ENCODE peak calls at places on chromosomes 5 and 9, in nine cellular contexts. N, W, T, O, J, B, Q, I and V are unnamed samples.

GRCh38 chr9:113943112-113944009 is 67.3 kb downstream of the ZNF618 start:
- DNase-seq in N (no peak), W (no peak), T (no peak), O (no peak), J (no peak), B (peak; percentile 71), Q (no peak), I (no peak), V (no peak)

GRCh38 chr5:98570661-98571181 is 202.7 kb upstream of the RGMB start:
- DNase-seq in N (no peak), W (no peak), T (no peak), O (peak; percentile 84), J (no peak), B (no peak), Q (no peak), I (no peak), V (no peak)

GRCh38 chr5:81552844-81553569 is 159.1 kb upstream of the ACOT12 start:
- DNase-seq in N (no peak), W (no peak), T (no peak), O (peak; percentile 4), J (peak; percentile 40), B (no peak), Q (no peak), I (no peak), V (no peak)

GRCh38 chr5:73722224-73722623 is 96.2 kb downstream of the ARHGEF28 start:
- DNase-seq in N (no peak), W (no peak), T (no peak), O (peak; percentile 60), J (no peak), B (no peak), Q (no peak), I (no peak), V (no peak)

GRCh38 chr9:94086468-94086867 is 2.2 kb downstream of the PTPDC1 start:
- DNase-seq in N (no peak), W (no peak), T (no peak), O (peak; percentile 72), J (peak; percentile 31), B (no peak), Q (no peak), I (no peak), V (no peak)

GRCh38 chr5:72353046-72353445 is 32.9 kb downstream of the PTCD2 start:
- DNase-seq in N (no peak), W (no peak), T (no peak), O (peak; percentile 95), J (no peak), B (no peak), Q (no peak), I (no peak), V (no peak)

GRCh38 chr5:92634883-92635282 is 946.1 kb downstream of the NR2F1-AS1 start:
- DNase-seq in N (no peak), W (no peak), T (no peak), O (no peak), J (no peak), B (no peak), Q (no peak), I (no peak), V (no peak)

GRCh38 chr5:135134686-135135381 is 100.8 kb upstream of the PITX1 start:
- DNase-seq in N (no peak), W (no peak), T (no peak), O (no peak), J (no peak), B (no peak), Q (no peak), I (no peak), V (no peak)

GRCh38 chr5:74017786-74018211 is 391.8 kb downstream of the ARHGEF28 start:
- DNase-seq in N (no peak), W (no peak), T (no peak), O (peak; percentile 47), J (peak; percentile 73), B (no peak), Q (no peak), I (no peak), V (peak; percentile 54)

GRCh38 chr5:159631001-159631400 is 285.3 kb upstream of the ADRA1B start:
- DNase-seq in N (no peak), W (no peak), T (no peak), O (no peak), J (no peak), B (no peak), Q (no peak), I (no peak), V (no peak)

GRCh38 chr9:133115604-133116345 is 5.3 kb downstream of the RALGDS start:
- DNase-seq in N (peak; percentile 61), W (no peak), T (peak; percentile 92), O (peak; percentile 63), J (no peak), B (peak; percentile 88), Q (peak; percentile 42), I (no peak), V (peak; percentile 98)

GRCh38 chr9:86965627-86966395 is 18.5 kb upstream of the GAS1 start:
- DNase-seq in N (no peak), W (no peak), T (no peak), O (peak; percentile 40), J (no peak), B (no peak), Q (no peak), I (no peak), V (no peak)

GRCh38 chr5:126074538-126074937 is 348.7 kb upstream of the GRAMD2B start:
- DNase-seq in N (no peak), W (no peak), T (no peak), O (no peak), J (no peak), B (no peak), Q (no peak), I (no peak), V (no peak)

GRCh38 chr5:154368041-154368800 is 77.6 kb upstream of the SAP30L start:
- DNase-seq in N (no peak), W (peak; percentile 33), T (no peak), O (peak; percentile 95), J (peak; percentile 89), B (no peak), Q (no peak), I (peak; percentile 74), V (peak; percentile 76)

GRCh38 chr5:57298295-57298984 is 124.6 kb downstream of the GPBP1 start:
- DNase-seq in N (no peak), W (peak; percentile 79), T (no peak), O (peak; percentile 84), J (peak; percentile 82), B (peak; percentile 93), Q (peak; percentile 67), I (peak; percentile 73), V (peak; percentile 12)

GRCh38 chr9:82020341-82020740 is 31.8 kb downstream of the SPATA31D1 start:
- DNase-seq in N (no peak), W (no peak), T (no peak), O (no peak), J (no peak), B (no peak), Q (no peak), I (no peak), V (no peak)

GRCh38 chr5:79772651-79773050 is 83.0 kb downstream of the CMYA5 start:
- DNase-seq in N (no peak), W (no peak), T (no peak), O (no peak), J (no peak), B (no peak), Q (no peak), I (no peak), V (no peak)

DNA sequence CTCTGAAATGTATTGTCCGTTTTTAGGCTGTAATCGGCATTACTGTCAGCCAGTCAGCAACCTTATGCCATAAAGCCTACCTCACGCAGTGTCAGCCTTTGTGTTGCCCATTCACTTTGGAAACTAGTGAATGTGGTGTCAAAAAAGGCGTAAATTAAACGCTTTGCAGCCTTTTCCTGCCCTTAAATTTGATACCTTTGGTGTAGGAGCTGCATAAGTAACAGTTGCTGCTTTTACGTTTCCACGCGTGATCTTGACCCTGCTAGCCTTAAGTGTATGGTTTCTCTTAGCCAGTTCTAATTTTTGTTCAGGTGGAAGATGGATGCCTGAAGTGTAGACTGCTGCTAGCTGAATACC is 257.7 kb downstream of the EPB41L4A start:
- DNase-seq in N (no peak), W (no peak), T (no peak), O (no peak), J (no peak), B (no peak), Q (no peak), I (no peak), V (no peak)
- TF ChIP-seq POLR2A in N (no peak), W (no peak), T (no peak), O (no peak), J (no peak), B (no peak), Q (no peak), I (no peak), V (no peak)

GRCh38 chr5:34915139-34915855 is at the start of the genes BRIX1 and RAD1:
- DNase-seq in N (peak; percentile 98), W (peak; percentile 96), T (peak; percentile 79), O (peak; percentile 98), J (peak; percentile 95), B (peak; percentile 99), Q (peak; percentile 97), I (peak; percentile 92), V (peak; percentile 93)
- TF ChIP-seq POLR2A in N (peak; percentile 37), W (peak; percentile 49), T (peak; percentile 95), O (peak; percentile 62), J (peak; percentile 82), B (no peak), Q (peak; percentile 66), I (peak; percentile 80), V (peak; percentile 54)

DNA sequence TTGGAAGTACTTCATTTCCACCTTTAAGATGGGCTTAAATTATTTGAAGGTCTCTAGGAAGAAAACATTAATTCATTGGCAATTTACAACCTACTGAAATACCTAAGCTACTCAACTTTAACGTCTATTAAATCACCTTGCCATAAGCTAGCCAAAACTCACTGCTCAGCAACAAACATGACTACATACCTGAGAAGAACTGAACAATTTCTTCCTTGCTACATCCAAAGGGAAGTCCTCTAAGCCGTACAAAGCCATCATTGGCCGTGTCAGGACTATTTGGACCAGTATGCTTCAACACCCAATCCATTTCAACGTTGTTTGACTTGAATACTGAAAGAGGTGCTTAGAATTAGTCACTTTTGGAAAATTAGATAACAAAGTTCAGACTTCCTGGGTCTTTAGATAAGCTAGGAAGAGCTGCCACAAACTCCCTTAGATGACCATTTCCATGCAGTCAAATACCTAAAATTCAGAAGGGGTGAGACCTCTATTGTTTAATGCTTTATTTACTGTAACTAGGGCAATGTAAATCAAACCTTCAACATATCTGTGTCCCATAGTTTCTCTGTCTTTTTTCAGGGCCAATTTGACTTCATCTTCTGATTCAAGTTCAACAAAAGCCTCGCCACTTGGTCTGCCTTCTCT is 2.6 kb downstream of the HNRNPH1 start:
- DNase-seq in N (no peak), W (no peak), T (no peak), O (no peak), J (no peak), B (no peak), Q (no peak), I (no peak), V (no peak)
- TF ChIP-seq POLR2A in N (no peak), W (no peak), T (peak; percentile 17), O (no peak), J (no peak), B (no peak), Q (no peak), I (no peak), V (no peak)

DNA sequence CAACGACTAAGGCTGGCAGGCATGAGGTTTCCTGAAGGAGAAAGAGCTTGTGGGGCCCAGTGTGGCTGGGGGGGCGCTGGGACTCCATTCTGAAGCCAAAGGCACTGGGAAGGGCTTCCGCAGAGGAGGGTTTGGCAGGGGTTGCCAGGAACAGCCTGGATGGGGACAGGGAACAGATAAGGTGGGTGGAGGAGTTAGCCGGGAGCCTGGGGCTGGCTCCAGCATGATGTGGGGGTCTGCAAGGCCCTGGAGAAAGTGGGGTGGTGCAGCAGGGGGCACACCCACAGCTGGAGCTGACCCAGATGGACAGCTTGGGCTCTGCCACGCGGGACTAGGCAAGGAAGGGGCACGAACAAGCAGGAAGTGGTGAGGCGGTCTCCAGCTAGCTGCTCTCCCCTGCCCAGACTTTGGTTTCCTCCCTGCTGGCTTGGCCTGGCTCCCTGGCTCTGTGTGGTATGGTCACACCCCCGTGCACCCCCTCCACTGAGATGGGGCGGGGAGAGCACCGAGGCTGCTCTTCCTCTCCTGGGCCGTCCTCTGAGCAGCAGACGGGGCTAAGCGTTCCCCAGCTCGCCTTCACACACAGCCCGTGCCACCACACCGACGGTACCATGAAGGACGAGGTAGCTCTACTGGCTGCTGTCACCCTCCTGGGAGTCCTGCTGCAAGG is at the start of gene LTC4S:
- DNase-seq in N (peak; percentile 91), W (peak; percentile 84), T (no peak), O (peak; percentile 27), J (no peak), B (peak; percentile 96), Q (peak; percentile 57), I (no peak), V (no peak)
- TF ChIP-seq POLR2A in N (peak; percentile 34), W (peak; percentile 10), T (no peak), O (no peak), J (no peak), B (no peak), Q (no peak), I (no peak), V (no peak)